ENCODE peak calls at places on chromosome 13, in five cellular contexts. T, I, C, X and Y are unnamed samples.

GRCh38 chr13:77832339-77833100 is 86.1 kb downstream of the EDNRB start:
- DNase-seq in I (no peak), T (no peak), X (peak), C (no peak), Y (no peak)

GRCh38 chr13:111515648-111516047 is 195.2 kb downstream of the TEX29 start:
- DNase-seq in T (no peak), X (no peak), C (no peak), I (no peak), Y (no peak)

GRCh38 chr13:23656637-23657036 is 86.4 kb downstream of the TNFRSF19 start:
- DNase-seq in I (no peak), X (no peak), T (no peak), C (no peak), Y (no peak)

GRCh38 chr13:29566206-29566605 is 29.3 kb downstream of the SLC7A1 start:
- DNase-seq in C (no peak), X (no peak), I (no peak), T (no peak), Y (no peak)

GRCh38 chr13:46137627-46138026 is 32.8 kb upstream of the CPB2 start:
- DNase-seq in T (no peak), I (no peak), X (no peak), C (no peak), Y (no peak)

GRCh38 chr13:107458269-107458668 is 757.1 kb downstream of the LIG4 start:
- DNase-seq in I (no peak), X (no peak), T (no peak), C (no peak), Y (no peak)

GRCh38 chr13:85638815-85639393 is 160.3 kb downstream of the SLITRK6 start:
- DNase-seq in T (no peak), C (no peak), X (no peak), I (no peak), Y (no peak)

GRCh38 chr13:76968041-76968440 is 19.7 kb downstream of the ACOD1 start:
- DNase-seq in I (no peak), T (no peak), X (no peak), C (no peak), Y (no peak)

GRCh38 chr13:60282708-60283107 is 114.3 kb upstream of the TDRD3 start:
- DNase-seq in T (no peak), C (no peak), X (no peak), I (no peak), Y (no peak)

GRCh38 chr13:113178896-113179167 is 20.4 kb downstream of the PROZ start:
- DNase-seq in I (no peak), X (no peak), T (no peak), C (no peak), Y (no peak)

GRCh38 chr13:21040120-21040834 is 21.1 kb downstream of the LATS2 start:
- DNase-seq in I (no peak), C (no peak), X (no peak), T (no peak), Y (no peak)

GRCh38 chr13:94553766-94554165 is 42.2 kb downstream of the TGDS start:
- DNase-seq in I (no peak), T (no peak), C (no peak), X (no peak), Y (no peak)

DNA sequence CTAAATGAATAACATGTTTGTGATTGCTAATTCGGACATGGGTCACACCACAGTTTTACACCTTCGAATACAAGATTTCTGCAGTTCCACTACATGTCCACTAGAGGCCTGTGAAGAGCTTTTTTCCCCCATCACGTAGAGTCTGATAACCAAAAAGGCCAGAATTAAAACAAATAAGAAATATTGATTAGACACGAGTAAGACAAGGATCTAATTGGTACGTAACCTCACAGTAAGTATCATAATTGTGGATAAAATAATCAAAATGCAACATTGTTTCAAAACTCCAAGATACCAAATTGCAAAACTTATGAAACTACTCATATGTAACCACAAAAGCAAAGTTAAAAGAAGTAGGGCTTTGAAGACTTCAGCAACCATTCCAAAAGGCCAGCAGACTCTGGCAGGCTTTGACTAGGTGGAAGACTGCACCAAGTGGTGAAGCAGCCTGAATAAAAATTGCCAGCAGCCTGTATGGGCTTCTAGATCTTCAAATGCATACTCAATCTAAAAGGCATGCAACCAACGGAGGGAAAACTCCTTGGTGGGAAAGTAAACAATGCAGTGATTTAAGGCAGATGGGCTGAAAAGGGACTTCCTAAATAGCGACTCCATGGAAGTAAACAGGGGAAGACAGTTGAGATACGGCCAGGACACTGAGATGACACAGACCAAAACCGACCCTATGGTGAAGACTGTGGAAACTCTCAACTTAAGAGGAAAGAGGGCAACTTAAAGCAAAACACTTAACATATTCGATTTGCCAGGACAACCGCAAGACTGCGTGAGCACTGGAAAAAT is 56.7 kb downstream of the STARD13 start:
- DNase-seq in X (peak), I (peak), C (no peak), T (no peak), Y (peak)
- TF ChIP-seq CTCF in X (peak), I (peak), C (peak), T (peak), Y (peak)

DNA sequence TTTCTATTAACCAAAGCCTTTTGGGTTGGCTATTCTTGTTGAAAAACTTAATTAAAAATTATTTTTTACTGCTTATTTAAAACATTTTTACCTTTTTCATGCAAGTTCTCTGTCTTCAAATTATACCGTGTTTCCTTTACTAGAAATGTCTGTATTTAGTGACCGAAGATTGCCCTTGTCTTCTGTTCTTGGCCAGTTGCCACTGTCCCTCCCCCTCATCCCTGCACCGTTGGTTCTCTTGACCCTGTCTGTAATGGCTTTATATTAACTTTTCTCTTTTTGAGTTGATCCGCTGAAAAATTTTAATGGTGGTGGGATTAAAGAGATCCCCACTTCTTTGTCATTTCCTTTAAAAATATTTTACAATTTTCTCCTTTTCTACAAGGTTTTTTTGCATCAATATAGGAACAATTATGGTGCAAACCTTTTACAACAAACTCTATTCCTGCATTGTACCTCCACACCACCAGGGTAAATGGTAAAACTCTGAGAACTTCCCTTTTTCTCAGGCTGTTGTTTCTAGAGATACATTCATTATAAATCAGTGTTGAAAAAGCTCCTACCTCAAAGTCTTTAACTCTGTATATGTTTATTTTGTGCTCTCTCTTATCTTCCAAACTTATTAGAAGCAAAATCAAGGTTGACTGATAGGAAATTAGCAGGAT is 12.9 kb upstream of the RNF113B start:
- DNase-seq in T (no peak), X (peak), C (no peak), I (no peak), Y (no peak)
- TF ChIP-seq CTCF in T (no peak), X (no peak), C (no peak), I (no peak), Y (no peak)

DNA sequence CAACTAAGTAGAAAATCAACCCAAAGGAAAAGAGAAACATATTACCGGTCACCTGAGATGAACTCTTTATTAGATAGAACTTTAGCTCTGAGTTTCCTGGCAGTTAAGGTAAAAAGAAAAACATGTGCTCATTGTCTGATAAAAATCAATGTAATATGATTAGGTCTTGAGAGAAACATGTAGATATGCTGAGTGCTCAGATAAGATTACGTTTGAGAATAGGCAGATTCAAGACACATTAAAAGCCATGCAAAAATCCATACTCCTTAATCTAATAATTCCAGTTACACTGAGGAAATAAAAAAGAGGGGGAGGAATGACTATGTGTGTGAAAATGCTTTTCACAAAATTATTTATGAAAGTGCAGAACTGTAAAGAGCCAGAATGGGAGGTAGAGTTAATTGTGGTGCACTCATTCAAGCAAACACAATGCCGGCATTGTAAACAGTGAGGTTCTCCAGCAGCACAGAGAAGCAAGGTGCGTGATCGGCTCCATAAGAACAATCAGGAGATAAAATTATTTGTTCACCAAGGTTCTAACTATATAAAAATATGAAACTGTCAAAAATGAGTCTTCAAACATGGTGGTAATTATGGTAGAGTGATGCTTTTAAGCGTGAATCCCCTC is 88.8 kb downstream of the MBNL2 start:
- DNase-seq in X (no peak), T (no peak), I (no peak), C (no peak), Y (no peak)
- TF ChIP-seq CTCF in X (no peak), T (no peak), I (no peak), C (no peak), Y (no peak)

DNA sequence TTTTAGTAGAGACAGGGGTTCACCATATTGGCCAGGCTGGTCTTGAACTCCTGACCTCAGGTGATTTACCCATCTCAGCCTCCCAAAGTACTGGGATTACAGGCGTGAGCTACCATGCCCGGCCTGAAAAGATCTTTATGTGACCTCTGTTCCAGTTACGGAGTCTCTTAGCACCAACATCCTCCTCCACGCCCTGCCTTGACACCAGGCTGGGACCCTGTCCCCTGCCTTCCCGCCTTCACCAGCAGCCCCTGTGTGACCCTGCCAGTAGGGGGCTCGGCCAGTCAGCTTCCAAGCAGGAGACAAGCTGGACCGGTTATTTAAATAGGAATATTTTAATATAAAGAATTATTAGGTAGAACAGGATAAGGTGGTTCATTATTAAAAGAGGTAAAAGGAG is 54.2 kb downstream of the GPR12 start:
- DNase-seq in I (no peak), T (no peak), X (no peak), C (no peak), Y (no peak)
- TF ChIP-seq CTCF in I (no peak), T (no peak), X (no peak), C (no peak), Y (no peak)